ENCODE peak calls at places on chromosomes 16 and 17, in five cellular contexts. W is RCC 7860, C is cerebellum, G is neural crest cell, B is stomach. F is an unnamed sample.

GRCh38 chr17:55398689-55399088 is 22.9 kb downstream of the MMD start:
- DNase-seq in G (no peak), C (no peak), B (no peak), W (no peak), F (peak; percentile 14)

GRCh38 chr17:44122825-44123355 is 551 bp downstream of the HDAC5 start:
- DNase-seq in C (no peak), W (no peak), B (no peak), G (no peak), F (no peak)

GRCh38 chr17:66650490-66650877 is 184.4 kb upstream of the CACNG5 start:
- DNase-seq in C (no peak), W (no peak), B (no peak), G (no peak), F (no peak)

GRCh38 chr17:9890124-9890523 is 14.9 kb downstream of the RCVRN start:
- DNase-seq in W (no peak), G (peak; percentile 21), C (no peak), B (no peak), F (peak; percentile 91)

GRCh38 chr16:85316321-85316919 is 204.1 kb upstream of the CIBAR2 start:
- DNase-seq in C (no peak), G (peak; percentile 73), B (peak; percentile 76), W (peak; percentile 35), F (peak; percentile 91)

GRCh38 chr17:21288581-21289017 is 4.1 kb downstream of the MAP2K3 start:
- DNase-seq in C (no peak), W (no peak), G (no peak), B (no peak), F (no peak)

GRCh38 chr16:70553645-70554044 is 30.0 kb downstream of the SF3B3 start:
- DNase-seq in G (no peak), B (no peak), W (no peak), C (no peak), F (no peak)

GRCh38 chr17:67689534-67690177 is 28.1 kb upstream of the NOL11 start:
- DNase-seq in B (peak; percentile 44), G (peak; percentile 62), C (peak; percentile 82), W (peak; percentile 32), F (no peak)

GRCh38 chr17:62672957-62673356 is 45.5 kb downstream of the MRC2 start:
- DNase-seq in G (no peak), C (no peak), W (no peak), B (no peak), F (no peak)

GRCh38 chr17:49739662-49740271 is 24.2 kb downstream of the FAM117A start:
- DNase-seq in W (no peak), G (no peak), B (peak; percentile 84), C (peak; percentile 48), F (no peak)

GRCh38 chr16:57178296-57178695 is 7.5 kb downstream of the PSME3IP1 start:
- DNase-seq in C (no peak), W (no peak), G (no peak), B (no peak), F (no peak)

F was measured in ELF-1.